ENCODE peak calls at places on chromosomes 2 and 18, in six cellular contexts. One of them, this sample, is unnamed.

GRCh38 chr2:162768646-162769045 is 69.9 kb downstream of the KCNH7 start:
- DNase-seq in tibial artery: no peak
- DNase-seq in vagina: no peak
- DNase-seq in fibroblast of lung: no peak
- DNase-seq in SK-N-SH: no peak
- DNase-seq in thyroid gland: no peak
- DNase-seq in this sample: no peak

GRCh38 chr18:22283397-22283796 is 114.0 kb downstream of the GATA6 start:
- DNase-seq in tibial artery: no peak
- DNase-seq in vagina: no peak
- DNase-seq in fibroblast of lung: peak; percentile 68
- DNase-seq in SK-N-SH: no peak
- DNase-seq in thyroid gland: no peak
- DNase-seq in this sample: no peak

GRCh38 chr2:130264501-130264900 is 66.3 kb upstream of the TUBA3E start:
- DNase-seq in tibial artery: no peak
- DNase-seq in vagina: no peak
- DNase-seq in fibroblast of lung: no peak
- DNase-seq in SK-N-SH: no peak
- DNase-seq in thyroid gland: no peak
- DNase-seq in this sample: no peak

GRCh38 chr2:122739732-122740593 is 984.5 kb downstream of the TSN start:
- DNase-seq in tibial artery: no peak
- DNase-seq in vagina: no peak
- DNase-seq in fibroblast of lung: no peak
- DNase-seq in SK-N-SH: no peak
- DNase-seq in thyroid gland: no peak
- DNase-seq in this sample: no peak

GRCh38 chr18:23798824-23799223 is 109.6 kb downstream of the LAMA3 start:
- DNase-seq in tibial artery: no peak
- DNase-seq in vagina: no peak
- DNase-seq in fibroblast of lung: no peak
- DNase-seq in SK-N-SH: no peak
- DNase-seq in thyroid gland: no peak
- DNase-seq in this sample: no peak

GRCh38 chr2:50480507-50480906 is 551.4 kb downstream of the NRXN1 start:
- DNase-seq in tibial artery: no peak
- DNase-seq in vagina: no peak
- DNase-seq in fibroblast of lung: no peak
- DNase-seq in SK-N-SH: no peak
- DNase-seq in thyroid gland: no peak
- DNase-seq in this sample: no peak

GRCh38 chr2:100207411-100207885 is 65.1 kb upstream of the AFF3 start:
- DNase-seq in tibial artery: no peak
- DNase-seq in vagina: no peak
- DNase-seq in fibroblast of lung: no peak
- DNase-seq in SK-N-SH: peak; percentile 82
- DNase-seq in thyroid gland: no peak
- DNase-seq in this sample: no peak

GRCh38 chr2:46535360-46535759 is 56.0 kb downstream of the TMEM247 start:
- DNase-seq in tibial artery: no peak
- DNase-seq in vagina: peak; percentile 62
- DNase-seq in fibroblast of lung: no peak
- DNase-seq in SK-N-SH: no peak
- DNase-seq in thyroid gland: no peak
- DNase-seq in this sample: no peak

GRCh38 chr2:238596571-238597551 is 170.1 kb downstream of the ASB1 start:
- DNase-seq in tibial artery: peak; percentile 81
- DNase-seq in vagina: no peak
- DNase-seq in fibroblast of lung: peak; percentile 95
- DNase-seq in SK-N-SH: no peak
- DNase-seq in thyroid gland: peak; percentile 89
- DNase-seq in this sample: peak; percentile 58

GRCh38 chr2:119174216-119174992 is 15.9 kb upstream of the C1QL2 start:
- DNase-seq in tibial artery: no peak
- DNase-seq in vagina: no peak
- DNase-seq in fibroblast of lung: no peak
- DNase-seq in SK-N-SH: peak; percentile 72
- DNase-seq in thyroid gland: peak; percentile 10
- DNase-seq in this sample: no peak

GRCh38 chr2:65464604-65465003 is 32.2 kb upstream of the SPRED2 start:
- DNase-seq in tibial artery: no peak
- DNase-seq in vagina: no peak
- DNase-seq in fibroblast of lung: no peak
- DNase-seq in SK-N-SH: peak; percentile 65
- DNase-seq in thyroid gland: no peak
- DNase-seq in this sample: no peak

GRCh38 chr2:44745922-44746321 is 195.6 kb upstream of the SIX3 start:
- DNase-seq in tibial artery: no peak
- DNase-seq in vagina: no peak
- DNase-seq in fibroblast of lung: no peak
- DNase-seq in SK-N-SH: no peak
- DNase-seq in thyroid gland: no peak
- DNase-seq in this sample: no peak

GRCh38 chr2:27126252-27126710 is 2.7 kb downstream of the ABHD1 start:
- DNase-seq in tibial artery: no peak
- DNase-seq in vagina: no peak
- DNase-seq in fibroblast of lung: no peak
- DNase-seq in SK-N-SH: no peak
- DNase-seq in thyroid gland: no peak
- DNase-seq in this sample: no peak

GRCh38 chr2:145744541-145745386 is 1224.8 kb upstream of the ZEB2 start:
- DNase-seq in tibial artery: no peak
- DNase-seq in vagina: no peak
- DNase-seq in fibroblast of lung: peak; percentile 99
- DNase-seq in SK-N-SH: no peak
- DNase-seq in thyroid gland: no peak
- DNase-seq in this sample: peak; percentile 68

GRCh38 chr18:52869942-52870907 is 530.2 kb downstream of the DCC start:
- DNase-seq in tibial artery: no peak
- DNase-seq in vagina: no peak
- DNase-seq in fibroblast of lung: no peak
- DNase-seq in SK-N-SH: peak; percentile 15
- DNase-seq in thyroid gland: no peak
- DNase-seq in this sample: no peak

GRCh38 chr2:144645055-144645778 is 125.3 kb upstream of the ZEB2 start:
- DNase-seq in tibial artery: no peak
- DNase-seq in vagina: no peak
- DNase-seq in fibroblast of lung: no peak
- DNase-seq in SK-N-SH: no peak
- DNase-seq in thyroid gland: no peak
- DNase-seq in this sample: no peak

DNA sequence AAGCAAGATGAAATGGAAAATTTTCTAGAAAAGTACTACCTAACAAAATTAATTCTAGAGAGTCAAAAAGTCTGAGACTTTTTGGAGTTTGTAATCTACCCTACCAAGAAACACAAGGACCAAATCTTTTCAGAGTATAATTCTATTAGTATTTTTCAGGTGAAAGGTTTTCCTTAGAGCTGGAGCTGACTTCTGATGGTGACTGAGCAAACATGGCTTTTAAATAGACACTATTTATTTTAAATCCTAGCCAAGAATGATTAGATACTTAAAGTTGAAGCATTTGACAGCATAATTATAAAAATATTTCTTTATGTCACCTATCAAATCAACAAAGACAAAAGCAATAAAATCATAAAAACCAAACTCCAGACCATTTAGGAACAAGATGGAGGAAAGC is 26.6 kb downstream of the ZC3H6 start:
- DNase-seq in tibial artery: no peak
- DNase-seq in vagina: no peak
- DNase-seq in fibroblast of lung: peak; percentile 26
- DNase-seq in SK-N-SH: no peak
- DNase-seq in thyroid gland: no peak
- DNase-seq in this sample: no peak
- H3K4me3 ChIP-seq in tibial artery: no peak overlapping the region
- H3K4me3 ChIP-seq in vagina: no peak overlapping the region
- H3K4me3 ChIP-seq in fibroblast of lung: no peak overlapping the region
- H3K4me3 ChIP-seq in SK-N-SH: no peak overlapping the region
- H3K4me3 ChIP-seq in thyroid gland: no peak overlapping the region
- H3K4me3 ChIP-seq in this sample: no peak overlapping the region

GRCh38 chr2:222290371-222290690 is 8.5 kb downstream of the PAX3 start:
- DNase-seq in tibial artery: no peak
- DNase-seq in vagina: no peak
- DNase-seq in fibroblast of lung: no peak
- DNase-seq in SK-N-SH: no peak
- DNase-seq in thyroid gland: no peak
- DNase-seq in this sample: no peak

GRCh38 chr2:222287862-222288479 is 10.8 kb downstream of the PAX3 start:
- DNase-seq in tibial artery: no peak
- DNase-seq in vagina: no peak
- DNase-seq in fibroblast of lung: no peak
- DNase-seq in SK-N-SH: no peak
- DNase-seq in thyroid gland: no peak
- DNase-seq in this sample: no peak

GRCh38 chr2:222290691-222291484 is 7.9 kb downstream of the PAX3 start:
- DNase-seq in tibial artery: no peak
- DNase-seq in vagina: no peak
- DNase-seq in fibroblast of lung: peak; percentile 84
- DNase-seq in SK-N-SH: peak; percentile 44
- DNase-seq in thyroid gland: no peak
- DNase-seq in this sample: no peak

GRCh38 chr2:222289280-222290250 is 9.2 kb downstream of the PAX3 start:
- DNase-seq in tibial artery: no peak
- DNase-seq in vagina: no peak
- DNase-seq in fibroblast of lung: no peak
- DNase-seq in SK-N-SH: no peak
- DNase-seq in thyroid gland: no peak
- DNase-seq in this sample: no peak

DNA sequence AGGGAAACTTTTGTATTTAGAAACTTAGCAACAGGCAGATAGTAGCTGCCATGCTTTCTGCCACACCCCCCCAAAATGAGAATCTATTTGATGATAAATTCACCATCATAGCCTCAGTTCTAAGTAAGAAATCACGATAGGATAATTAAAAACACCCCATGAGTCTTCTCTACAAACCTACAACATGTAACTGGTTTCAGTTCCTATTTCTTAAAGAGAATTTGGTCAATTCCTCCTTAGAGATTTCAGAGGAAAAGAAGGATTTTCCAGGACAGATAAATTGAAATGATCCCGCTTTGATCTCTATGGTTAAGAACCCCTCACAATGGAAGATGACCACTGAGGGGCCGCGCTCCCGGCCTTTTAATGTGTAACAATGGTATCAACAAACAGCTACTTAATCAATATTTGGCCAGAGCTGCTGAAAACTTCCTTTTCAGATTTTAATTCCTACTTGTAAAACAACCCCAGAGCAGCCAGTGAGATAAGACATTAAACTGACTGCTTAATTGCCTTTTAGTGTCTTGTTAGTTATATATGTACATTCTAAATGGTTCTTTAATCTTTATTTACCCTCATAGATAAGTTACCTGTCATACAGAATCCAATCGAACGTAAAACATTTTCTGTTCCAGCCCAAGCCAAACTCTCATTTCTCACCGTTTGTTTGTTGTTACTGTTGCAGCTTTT is 10.1 kb downstream of the PAX3 start:
- DNase-seq in tibial artery: no peak
- DNase-seq in vagina: no peak
- DNase-seq in fibroblast of lung: no peak
- DNase-seq in SK-N-SH: no peak
- DNase-seq in thyroid gland: no peak
- DNase-seq in this sample: no peak
- H3K4me3 ChIP-seq in tibial artery: no peak overlapping the region
- H3K4me3 ChIP-seq in vagina: no peak overlapping the region
- H3K4me3 ChIP-seq in fibroblast of lung: no peak overlapping the region
- H3K4me3 ChIP-seq in SK-N-SH: no peak overlapping the region
- H3K4me3 ChIP-seq in thyroid gland: no peak overlapping the region
- H3K4me3 ChIP-seq in this sample: no peak overlapping the region

DNA sequence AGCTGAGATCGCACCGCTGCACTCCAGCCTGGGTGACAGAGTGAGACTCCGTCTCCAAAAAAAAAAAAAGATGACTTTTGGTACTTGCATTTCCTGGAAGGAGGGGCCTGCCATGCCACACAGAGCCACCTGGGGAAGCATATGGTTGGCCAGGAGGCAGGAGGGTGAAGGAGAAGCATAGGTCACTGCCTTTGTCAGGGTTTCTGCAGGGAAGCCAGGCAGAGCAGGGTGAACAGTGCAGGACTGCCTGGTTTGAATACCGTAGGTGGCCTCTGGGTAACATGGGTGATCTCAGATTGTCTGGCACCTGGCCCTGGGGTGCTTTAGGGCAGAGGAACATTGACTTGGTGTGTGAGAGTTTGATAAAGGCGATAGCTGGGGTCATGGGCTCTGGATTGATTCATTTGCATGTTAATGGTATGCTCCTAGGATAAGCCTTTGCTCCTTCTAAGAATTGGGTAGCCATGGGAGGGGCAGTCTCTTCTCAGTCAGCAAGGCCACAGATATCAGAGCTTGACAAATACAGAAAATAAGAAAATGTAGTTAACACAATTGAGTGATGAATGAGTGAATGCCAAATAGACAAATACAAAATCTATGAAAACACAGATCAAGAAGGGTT is 124.0 kb upstream of the SEC11C start:
- DNase-seq in tibial artery: no peak
- DNase-seq in vagina: peak; percentile 42
- DNase-seq in fibroblast of lung: no peak
- DNase-seq in SK-N-SH: no peak
- DNase-seq in thyroid gland: no peak
- DNase-seq in this sample: no peak
- H3K4me3 ChIP-seq in tibial artery: no peak overlapping the region
- H3K4me3 ChIP-seq in vagina: no peak overlapping the region
- H3K4me3 ChIP-seq in fibroblast of lung: no peak overlapping the region
- H3K4me3 ChIP-seq in SK-N-SH: no peak overlapping the region
- H3K4me3 ChIP-seq in thyroid gland: no peak overlapping the region
- H3K4me3 ChIP-seq in this sample: no peak overlapping the region

GRCh38 chr2:230871361-230872150 is 6.8 kb downstream of the ITM2C start:
- DNase-seq in tibial artery: peak; percentile 33
- DNase-seq in vagina: no peak
- DNase-seq in fibroblast of lung: no peak
- DNase-seq in SK-N-SH: no peak
- DNase-seq in thyroid gland: no peak
- DNase-seq in this sample: no peak

GRCh38 chr2:230870544-230871360 is 6.0 kb downstream of the ITM2C start:
- DNase-seq in tibial artery: no peak
- DNase-seq in vagina: no peak
- DNase-seq in fibroblast of lung: peak; percentile 17
- DNase-seq in SK-N-SH: peak; percentile 76
- DNase-seq in thyroid gland: no peak
- DNase-seq in this sample: no peak

GRCh38 chr2:230868151-230868946 is 3.6 kb downstream of the ITM2C start:
- DNase-seq in tibial artery: no peak
- DNase-seq in vagina: no peak
- DNase-seq in fibroblast of lung: no peak
- DNase-seq in SK-N-SH: peak; percentile 58
- DNase-seq in thyroid gland: no peak
- DNase-seq in this sample: no peak

GRCh38 chr2:230868947-230869690 is 4.4 kb downstream of the ITM2C start:
- DNase-seq in tibial artery: no peak
- DNase-seq in vagina: no peak
- DNase-seq in fibroblast of lung: no peak
- DNase-seq in SK-N-SH: peak; percentile 63
- DNase-seq in thyroid gland: no peak
- DNase-seq in this sample: no peak

GRCh38 chr2:230869691-230870543 is 5.2 kb downstream of the ITM2C start:
- DNase-seq in tibial artery: no peak
- DNase-seq in vagina: no peak
- DNase-seq in fibroblast of lung: no peak
- DNase-seq in SK-N-SH: peak; percentile 77
- DNase-seq in thyroid gland: no peak
- DNase-seq in this sample: no peak
- H3K4me3 ChIP-seq in tibial artery: no peak overlapping the region
- H3K4me3 ChIP-seq in vagina: no peak overlapping the region
- H3K4me3 ChIP-seq in fibroblast of lung: no peak overlapping the region
- H3K4me3 ChIP-seq in SK-N-SH: no peak overlapping the region
- H3K4me3 ChIP-seq in thyroid gland: no peak overlapping the region
- H3K4me3 ChIP-seq in this sample: no peak overlapping the region

This sample was measured in AG04450.